ENCODE peak calls at places on chromosomes 16 and 17, in four cellular contexts. P is astrocyte of the cerebellum, V is foreskin fibroblast, C is body of pancreas. G is an unnamed sample.

GRCh38 chr16:49345829-49346228 is 27.8 kb upstream of the C16orf78 start:
- DNase-seq in P (no peak), C (no peak), V (no peak), G (no peak)

GRCh38 chr16:58025351-58026138 is at the start of gene MMP15:
- DNase-seq in P (no peak), C (peak; percentile 94), V (peak; percentile 62), G (no peak)

GRCh38 chr17:75525806-75526554 is 483 bp downstream of the LLGL2 start:
- DNase-seq in C (peak; percentile 60), V (no peak), P (no peak), G (no peak)

GRCh38 chr17:74532115-74532514 is 840 bp upstream of the CD300LB start:
- DNase-seq in C (peak; percentile 19), V (no peak), P (no peak), G (no peak)

GRCh38 chr17:52106638-52107261 is 51.8 kb downstream of the CA10 start:
- DNase-seq in C (peak; percentile 73), P (peak; percentile 12), V (no peak), G (peak; percentile 0)

GRCh38 chr16:23025692-23026305 is 123.5 kb downstream of the USP31 start:
- DNase-seq in C (no peak), V (peak; percentile 9), P (no peak), G (no peak)

GRCh38 chr16:70660672-70661350 is 14.5 kb downstream of the IL34 start:
- DNase-seq in P (no peak), V (no peak), C (no peak), G (no peak)

GRCh38 chr17:17435323-17435722 is 41.5 kb upstream of the MED9 start:
- DNase-seq in V (peak; percentile 93), P (no peak), C (no peak), G (peak; percentile 91)

GRCh38 chr17:4261452-4261851 is 2.3 kb downstream of the ANKFY1 start:
- DNase-seq in C (no peak), P (no peak), V (no peak), G (no peak)

GRCh38 chr17:39634384-39634871 is 2.5 kb upstream of the STARD3 start:
- DNase-seq in P (peak; percentile 28), V (no peak), C (no peak), G (no peak)

GRCh38 chr17:40582328-40582901 is 17.1 kb upstream of the CCR7 start:
- DNase-seq in C (peak; percentile 27), P (no peak), V (no peak), G (no peak)

GRCh38 chr17:2982854-2983636 is 80.4 kb downstream of the OR1D5 start:
- DNase-seq in C (peak; percentile 53), V (peak; percentile 89), P (peak; percentile 13), G (peak; percentile 81)

GRCh38 chr17:75908201-75908600 is 3.5 kb upstream of the MRPL38 start:
- DNase-seq in C (no peak), V (no peak), P (no peak), G (no peak)

GRCh38 chr16:76955629-76956028 is 235.4 kb upstream of the MON1B start:
- DNase-seq in V (no peak), C (no peak), P (no peak), G (no peak)

GRCh38 chr17:41413982-41414381 is 10.4 kb downstream of the KRT37 start:
- DNase-seq in C (no peak), V (no peak), P (no peak), G (no peak)

GRCh38 chr17:30821751-30822723 is 2.5 kb downstream of the CRLF3 start:
- DNase-seq in V (no peak), P (no peak), C (no peak), G (no peak)

GRCh38 chr17:14354807-14355206 is 53.9 kb downstream of the HS3ST3B1 start:
- DNase-seq in V (no peak), P (no peak), C (no peak), G (no peak)

GRCh38 chr17:32197987-32198386 is 55.7 kb downstream of the RHOT1 start:
- DNase-seq in V (no peak), C (no peak), P (no peak), G (no peak)

GRCh38 chr16:3536271-3536671 is 35.5 kb downstream of the CLUAP1 start:
- DNase-seq in V (peak; percentile 63), P (peak; percentile 81), C (no peak), G (peak; percentile 53)

GRCh38 chr16:67154578-67155304 is 3.9 kb upstream of the B3GNT9 start:
- DNase-seq in C (no peak), P (no peak), V (no peak), G (no peak)

GRCh38 chr17:5097101-5097834 is 14.4 kb downstream of the ZNF232 start:
- DNase-seq in P (no peak), C (peak; percentile 66), V (no peak), G (no peak)

GRCh38 chr17:7903154-7904103 is 12.7 kb downstream of the RNF227 start:
- DNase-seq in C (no peak), V (no peak), P (no peak), G (no peak)

GRCh38 chr16:12513791-12514175 is 289.9 kb downstream of the CPPED1 start:
- DNase-seq in C (no peak), P (no peak), V (no peak), G (no peak)

GRCh38 chr17:17051380-17051779 is 9.1 kb downstream of the MPRIP start:
- DNase-seq in C (no peak), P (no peak), V (no peak), G (no peak)

GRCh38 chr16:82220541-82220940 is 50.5 kb upstream of the MPHOSPH6 start:
- DNase-seq in V (no peak), P (no peak), C (no peak), G (no peak)

GRCh38 chr16:84459517-84459894 is 45.0 kb downstream of the MEAK7 start:
- DNase-seq in V (no peak), P (no peak), C (no peak), G (no peak)

GRCh38 chr17:18155179-18155578 is 28.4 kb upstream of the ALKBH5 start:
- DNase-seq in V (no peak), P (no peak), C (no peak), G (no peak)

GRCh38 chr16:23145186-23145585 is 4.1 kb downstream of the USP31 start:
- DNase-seq in P (no peak), C (no peak), V (no peak), G (no peak)

GRCh38 chr17:44464037-44464436 is 39.2 kb downstream of the GPATCH8 start:
- DNase-seq in V (no peak), P (peak; percentile 8), C (no peak), G (no peak)

GRCh38 chr17:73934696-73935095 is 268.8 kb upstream of the RPL38 start:
- DNase-seq in C (no peak), P (no peak), V (no peak), G (no peak)

GRCh38 chr17:76417499-76418143 is 33.2 kb downstream of the SPHK1 start:
- DNase-seq in C (peak; percentile 49), V (no peak), P (no peak), G (no peak)

GRCh38 chr16:58236231-58236690 is 38.4 kb upstream of the CSNK2A2 start:
- DNase-seq in V (peak; percentile 25), P (peak; percentile 15), C (peak; percentile 80), G (peak; percentile 17)

GRCh38 chr16:7236824-7237410 is 95.7 kb upstream of the RBFOX1 start:
- DNase-seq in V (no peak), C (no peak), P (no peak), G (no peak)

GRCh38 chr16:87409781-87410180 is 17.6 kb downstream of the MAP1LC3B start:
- DNase-seq in P (no peak), C (no peak), V (no peak), G (no peak)

GRCh38 chr16:87406495-87407088 is 14.5 kb downstream of the MAP1LC3B start:
- DNase-seq in V (no peak), P (no peak), C (no peak), G (no peak)

GRCh38 chr16:87404764-87405625 is 12.9 kb downstream of the MAP1LC3B start:
- DNase-seq in C (no peak), V (no peak), P (no peak), G (no peak)

GRCh38 chr16:87409153-87409552 is 17.0 kb downstream of the MAP1LC3B start:
- DNase-seq in C (no peak), V (no peak), P (no peak), G (no peak)

GRCh38 chr16:87407511-87408112 is 15.5 kb downstream of the MAP1LC3B start:
- DNase-seq in V (peak; percentile 15), C (peak; percentile 33), P (no peak), G (peak; percentile 24)
- H3K4me3 ChIP-seq in V (no peak overlapping the region), C (no peak overlapping the region), P (no peak overlapping the region), G (no peak overlapping the region)

DNA sequence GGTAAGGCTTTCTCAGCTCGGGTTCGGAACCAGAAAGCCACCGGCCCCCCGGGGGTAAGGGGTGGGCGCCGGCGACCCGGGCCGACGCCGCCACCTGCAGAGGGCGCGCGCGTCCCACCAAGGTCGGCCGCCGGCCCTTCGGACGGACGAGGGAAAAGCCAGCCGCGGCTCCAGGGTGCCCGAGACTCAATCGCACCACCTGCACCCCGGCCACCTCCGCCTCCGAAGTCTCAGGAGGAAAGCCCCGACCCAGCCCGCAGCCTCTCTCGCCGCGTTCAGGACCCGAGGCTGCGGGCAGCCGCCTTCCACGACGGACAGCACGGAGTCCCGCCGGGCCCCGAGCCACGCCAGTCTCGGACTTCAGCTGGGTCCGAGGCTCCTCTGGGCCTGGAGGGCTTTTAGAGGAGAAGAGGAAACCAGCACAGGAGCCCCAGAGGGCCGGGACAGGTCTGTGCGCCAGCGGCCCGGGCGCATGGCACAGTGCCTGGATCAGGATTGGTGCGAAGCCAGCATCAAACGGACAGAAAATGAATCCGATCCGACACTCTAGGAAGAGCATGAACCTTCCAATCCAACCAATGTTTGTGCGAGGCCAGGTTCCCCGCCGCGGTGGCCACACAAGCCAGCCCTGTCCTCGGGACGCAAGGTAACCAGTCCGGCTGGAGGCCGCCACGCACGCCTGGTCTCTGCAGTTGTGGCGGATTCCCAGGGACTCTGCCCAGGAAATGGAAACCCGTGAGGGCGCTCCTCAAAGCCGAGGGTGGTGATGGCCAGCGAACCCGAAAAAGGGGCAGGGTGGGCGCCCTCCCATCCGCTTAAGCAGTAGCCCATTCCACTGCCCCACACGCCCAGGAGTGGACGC is 6.7 kb downstream of the CBX8 start:
- DNase-seq in P (no peak), C (peak; percentile 62), V (no peak), G (no peak)
- H3K4me3 ChIP-seq in P (no peak overlapping the region), C (no peak overlapping the region), V (no peak overlapping the region), G (no peak overlapping the region)

DNA sequence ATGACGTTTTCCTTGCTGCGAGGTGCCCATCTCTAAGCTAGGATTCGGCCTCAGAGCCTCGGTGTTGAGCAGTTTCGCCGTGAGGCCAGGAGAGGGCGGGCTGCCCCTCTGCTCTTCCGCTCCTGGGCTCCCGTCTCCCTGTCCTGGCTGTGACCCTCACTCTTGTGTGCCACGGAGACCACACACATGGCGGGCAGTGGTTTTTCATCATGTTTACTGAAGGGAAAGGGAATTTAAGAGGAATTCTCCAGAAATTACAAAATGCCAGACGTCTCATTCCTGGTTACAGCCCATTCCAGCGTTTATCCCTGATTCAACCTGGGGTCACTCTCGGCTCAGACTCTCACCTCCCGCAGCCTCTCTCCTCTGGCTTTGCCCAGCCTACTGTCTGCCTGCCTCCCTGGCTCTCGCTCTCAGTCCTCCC is 96.8 kb upstream of the ELAC2 start:
- DNase-seq in C (peak; percentile 47), P (peak; percentile 48), V (peak; percentile 19), G (no peak)
- H3K4me3 ChIP-seq in C (no peak overlapping the region), P (peak overlapping the region; percentile 14), V (peak overlapping the region; percentile 10), G (peak overlapping the region; percentile 24)

GRCh38 chr17:1604831-1605528 is 23.7 kb downstream of the SLC43A2 start:
- DNase-seq in P (no peak), V (no peak), C (no peak), G (no peak)

GRCh38 chr17:1608676-1609075 is 20.0 kb downstream of the SLC43A2 start:
- DNase-seq in C (no peak), V (no peak), P (no peak), G (no peak)

GRCh38 chr17:1607971-1608320 is 20.7 kb downstream of the SLC43A2 start:
- DNase-seq in P (no peak), V (no peak), C (no peak), G (no peak)

GRCh38 chr17:1605681-1606351 is 22.8 kb downstream of the SLC43A2 start:
- DNase-seq in V (no peak), P (no peak), C (no peak), G (no peak)

GRCh38 chr17:1606352-1606985 is 22.2 kb downstream of the SLC43A2 start:
- DNase-seq in C (peak; percentile 45), V (no peak), P (no peak), G (no peak)
- H3K4me3 ChIP-seq in C (no peak overlapping the region), V (no peak overlapping the region), P (no peak overlapping the region), G (no peak overlapping the region)